ENCODE peak calls at places on chromosomes 1 and 21, in four cellular contexts. V is HepG2, N is GM12878, D is H1. T is an unnamed sample.

GRCh38 chr1:40594187-40594531 is 62.7 kb downstream of the ZNF684 start:
- DNase-seq in D (no peak), V (no peak), N (no peak), T (no peak)

GRCh38 chr1:169497317-169497716 is 11.6 kb upstream of the SLC19A2 start:
- DNase-seq in N (no peak), V (no peak), D (no peak), T (no peak)

GRCh38 chr1:107766533-107766932 is 198.4 kb downstream of the VAV3 start:
- DNase-seq in D (no peak), V (no peak), N (no peak), T (no peak)

GRCh38 chr1:59500970-59501742 is 204.3 kb downstream of the FGGY start:
- DNase-seq in V (no peak), N (no peak), D (no peak), T (no peak)

GRCh38 chr1:42567038-42567437 is 91.2 kb upstream of the PPIH start:
- DNase-seq in V (no peak), D (no peak), N (no peak), T (no peak)

GRCh38 chr21:38903578-38904193 is 98.0 kb downstream of the ETS2 start:
- DNase-seq in N (no peak), V (no peak), D (no peak), T (no peak)

GRCh38 chr1:202034683-202035462 is 24.5 kb downstream of the ELF3 start:
- DNase-seq in V (peak; percentile 93), N (peak; percentile 35), D (peak; percentile 41), T (peak; percentile 66)

GRCh38 chr1:213244664-213245091 is 193.6 kb downstream of the RPS6KC1 start:
- DNase-seq in D (no peak), V (peak; percentile 73), N (no peak), T (peak; percentile 58)

GRCh38 chr1:198121058-198121829 is 35.6 kb upstream of the NEK7 start:
- DNase-seq in V (no peak), N (no peak), D (no peak), T (peak; percentile 53)

GRCh38 chr1:191206808-191207207 is 729.1 kb upstream of the BRINP3 start:
- DNase-seq in V (no peak), D (no peak), N (no peak), T (no peak)

GRCh38 chr1:116036255-116036654 is 59.9 kb downstream of the SLC22A15 start:
- DNase-seq in D (no peak), V (no peak), N (no peak), T (no peak)

GRCh38 chr1:206490643-206491421 is 16.5 kb upstream of the RASSF5 start:
- DNase-seq in N (no peak), V (no peak), D (no peak), T (peak; percentile 35)

GRCh38 chr1:163807331-163807730 is 485.6 kb downstream of the NUF2 start:
- DNase-seq in N (no peak), D (no peak), V (no peak), T (no peak)

GRCh38 chr1:92949937-92950817 is 11.1 kb downstream of the DIPK1A start:
- DNase-seq in V (no peak), N (no peak), D (no peak), T (no peak)

GRCh38 chr1:187465441-187465840 is 636.7 kb downstream of the PLA2G4A start:
- DNase-seq in V (no peak), N (no peak), D (no peak), T (no peak)

GRCh38 chr1:65235867-65236805 is 73.2 kb upstream of the DNAJC6 start:
- DNase-seq in V (peak; percentile 46), D (no peak), N (no peak), T (peak; percentile 81)

GRCh38 chr1:94827434-94827833 is 7.3 kb downstream of the SLC44A3 start:
- DNase-seq in N (no peak), V (no peak), D (no peak), T (no peak)

GRCh38 chr1:21344098-21344749 is 54.0 kb upstream of the ECE1 start:
- DNase-seq in N (no peak), V (no peak), D (no peak), T (no peak)

GRCh38 chr1:92709738-92710137 is 75.2 kb downstream of the EVI5 start:
- DNase-seq in V (peak; percentile 43), N (no peak), D (no peak), T (peak; percentile 48)

GRCh38 chr1:21175324-21175669 is 1.4 kb downstream of the EIF4G3 start:
- DNase-seq in D (no peak), V (no peak), N (no peak), T (peak; percentile 65)

GRCh38 chr1:20366766-20367602 is 76.3 kb downstream of the VWA5B1 start:
- DNase-seq in D (peak; percentile 43), V (peak; percentile 25), N (no peak), T (peak; percentile 34)

GRCh38 chr1:32094721-32095521 is 12.9 kb upstream of the KPNA6 start:
- DNase-seq in D (no peak), V (no peak), N (no peak), T (no peak)

GRCh38 chr1:184482113-184482512 is 95.3 kb downstream of the C1orf21 start:
- DNase-seq in N (no peak), V (no peak), D (no peak), T (no peak)

GRCh38 chr1:32971156-32971555 is 6.5 kb upstream of the RNF19B start:
- DNase-seq in D (no peak), N (no peak), V (no peak), T (no peak)

GRCh38 chr1:101846820-101847219 is 149.9 kb downstream of the OLFM3 start:
- DNase-seq in D (no peak), V (no peak), N (no peak), T (no peak)

GRCh38 chr1:92713939-92714338 is 71.0 kb downstream of the EVI5 start:
- DNase-seq in D (no peak), V (no peak), N (no peak), T (no peak)

GRCh38 chr1:41053324-41053723 is 31.8 kb upstream of the SLFNL1 start:
- DNase-seq in V (no peak), N (no peak), D (no peak), T (no peak)

GRCh38 chr1:19495000-19495656 is 9.8 kb upstream of the CAPZB start:
- DNase-seq in V (no peak), N (no peak), D (no peak), T (peak; percentile 39)

GRCh38 chr1:174040387-174040786 is 18.2 kb upstream of the RC3H1 start:
- DNase-seq in N (no peak), V (no peak), D (no peak), T (no peak)

GRCh38 chr1:47693115-47693514 is 255.3 kb downstream of the FOXD2 start:
- DNase-seq in N (no peak), V (no peak), D (no peak), T (no peak)

GRCh38 chr1:97996880-97997279 is 76.0 kb upstream of the DPYD start:
- DNase-seq in V (no peak), D (no peak), N (no peak), T (no peak)

GRCh38 chr1:42966688-42967609 is 8.3 kb upstream of the SLC2A1 start:
- DNase-seq in D (peak; percentile 70), N (no peak), V (peak; percentile 56), T (peak; percentile 82)

GRCh38 chr1:110457206-110457605 is 6.3 kb downstream of the PROK1 start:
- DNase-seq in D (no peak), N (no peak), V (no peak), T (no peak)

GRCh38 chr21:25569084-25569483 is 38.2 kb downstream of the MRPL39 start:
- DNase-seq in V (no peak), N (no peak), D (no peak), T (no peak)

GRCh38 chr1:25733271-25733670 is 66.7 kb upstream of the SELENON start:
- DNase-seq in V (no peak), D (no peak), N (no peak), T (no peak)
- TF ChIP-seq CBX5 in V (no peak), D (no peak), N (no peak), T (no peak)

GRCh38 chr1:207645632-207646081 is 724 bp downstream of the CR1L start:
- DNase-seq in D (no peak), V (no peak), N (no peak), T (peak; percentile 70)

GRCh38 chr1:207644852-207645631 is at the start of gene CR1L:
- DNase-seq in V (no peak), N (no peak), D (no peak), T (peak; percentile 96)

GRCh38 chr1:207646891-207647290 is 2.0 kb downstream of the CR1L start:
- DNase-seq in D (no peak), V (no peak), N (no peak), T (no peak)

GRCh38 chr1:207647966-207648906 is 3.3 kb downstream of the CR1L start:
- DNase-seq in V (no peak), N (no peak), D (no peak), T (no peak)

GRCh38 chr1:207644479-207644851 is 468 bp upstream of the CR1L start:
- DNase-seq in V (no peak), N (no peak), D (no peak), T (no peak)
- H3K4me3 ChIP-seq in V (no peak overlapping the region), N (peak overlapping the region; percentile 72), D (no peak overlapping the region), T (peak overlapping the region; percentile 67)

GRCh38 chr1:3656450-3657095 is 4.3 kb downstream of the TP73 start:
- DNase-seq in N (peak; percentile 92), D (no peak), V (no peak), T (no peak)
- TF ChIP-seq BRCA1 in N (no peak), D (no peak), V (no peak), T (no peak)

DNA sequence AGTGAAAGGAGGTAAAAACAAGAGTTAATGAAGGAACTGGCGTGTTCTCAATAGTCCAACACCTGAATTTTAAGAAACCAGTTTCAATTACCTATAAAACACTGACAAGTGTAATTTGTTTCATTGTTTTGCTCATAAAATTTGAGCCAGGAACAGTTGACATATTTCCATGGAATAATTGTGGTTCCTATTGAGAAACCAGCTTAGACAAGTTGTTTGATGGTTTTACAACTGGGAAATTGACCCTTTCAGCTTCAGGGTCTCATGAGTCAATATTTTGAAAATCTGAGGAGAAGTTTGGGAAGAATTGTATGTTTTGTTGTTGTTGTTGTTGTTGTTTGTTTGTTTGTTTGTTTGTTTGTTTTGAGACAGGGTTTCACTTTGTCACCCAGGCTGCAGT is 69.1 kb upstream of the GADD45A start:
- DNase-seq in D (no peak), V (no peak), N (no peak), T (no peak)
- TF ChIP-seq CBX5 in D (no peak), V (no peak), N (no peak), T (no peak)